ENCODE peak calls at places on chromosomes 6 and 20, in four cellular contexts. S is AG04450, F is aorta, Q is tibial artery. K is an unnamed sample.

GRCh38 chr6:19454999-19455392 is 382.2 kb upstream of the ID4 start:
- DNase-seq in S (no peak), F (no peak), Q (no peak), K (no peak)

GRCh38 chr6:34680802-34681515 is 15.6 kb downstream of the ILRUN start:
- DNase-seq in S (no peak), F (no peak), Q (no peak), K (no peak)

GRCh38 chr20:17752452-17752851 is 52.7 kb downstream of the BANF2 start:
- DNase-seq in S (no peak), F (no peak), Q (no peak), K (no peak)

GRCh38 chr6:151675746-151676459 is 131.6 kb upstream of the ESR1 start:
- DNase-seq in S (no peak), F (no peak), Q (no peak), K (no peak)

GRCh38 chr6:163254341-163254835 is 160.1 kb upstream of the QKI start:
- DNase-seq in S (no peak), F (no peak), Q (no peak), K (no peak)

GRCh38 chr20:58634818-58635665 is 16.0 kb upstream of the STX16 start:
- DNase-seq in S (no peak), F (peak), Q (no peak), K (no peak)

GRCh38 chr6:57040011-57040410 is 6.5 kb upstream of the KIAA1586 start:
- DNase-seq in S (no peak), F (no peak), Q (no peak), K (no peak)

GRCh38 chr6:39059496-39060310 is 11.1 kb downstream of the GLP1R start:
- DNase-seq in S (no peak), F (no peak), Q (no peak), K (no peak)

GRCh38 chr20:6501061-6501460 is 266.4 kb upstream of the BMP2 start:
- DNase-seq in S (peak), F (no peak), Q (no peak), K (peak)

GRCh38 chr20:63000958-63001357 is 5.8 kb downstream of the BHLHE23 start:
- DNase-seq in S (no peak), F (no peak), Q (no peak), K (no peak)

GRCh38 chr6:111871725-111872520 is 1.3 kb downstream of the FYN start:
- DNase-seq in S (no peak), F (no peak), Q (peak), K (no peak)

GRCh38 chr6:158781692-158782373 is 37.3 kb downstream of the EZR start:
- DNase-seq in S (no peak), F (no peak), Q (peak), K (no peak)

GRCh38 chr6:3389390-3390167 is 67.3 kb downstream of the SLC22A23 start:
- DNase-seq in S (no peak), F (peak), Q (peak), K (no peak)

GRCh38 chr6:42086046-42086664 is 35.8 kb downstream of the TAF8 start:
- DNase-seq in S (no peak), F (no peak), Q (no peak), K (no peak)

GRCh38 chr6:92779758-92780157 is 639.6 kb downstream of the EPHA7 start:
- DNase-seq in S (peak), F (no peak), Q (peak), K (no peak)

GRCh38 chr6:16486661-16487060 is 248.3 kb downstream of the GMPR start:
- DNase-seq in S (no peak), F (no peak), Q (no peak), K (no peak)

GRCh38 chr20:17875106-17875980 is 93.3 kb downstream of the SNX5 start:
- DNase-seq in S (peak), F (peak), Q (peak), K (peak)

GRCh38 chr6:74879970-74880369 is 325.9 kb downstream of the COL12A1 start:
- DNase-seq in S (no peak), F (no peak), Q (no peak), K (no peak)

GRCh38 chr20:16939051-16939450 is 190.9 kb downstream of the OTOR start:
- DNase-seq in S (no peak), F (no peak), Q (no peak), K (no peak)

GRCh38 chr6:125831660-125832059 is 40.9 kb downstream of the NCOA7 start:
- DNase-seq in S (no peak), F (no peak), Q (no peak), K (no peak)

GRCh38 chr6:165913676-165914570 is 250.9 kb upstream of the PDE10A start:
- DNase-seq in S (no peak), F (no peak), Q (no peak), K (no peak)

GRCh38 chr6:104951677-104952076 is 5.2 kb upstream of the LIN28B start:
- DNase-seq in S (no peak), F (no peak), Q (no peak), K (no peak)

GRCh38 chr6:152034631-152035030 is 227.1 kb downstream of the ESR1 start:
- DNase-seq in S (no peak), F (no peak), Q (no peak), K (no peak)

GRCh38 chr20:32155017-32155965 is 45.8 kb downstream of the TM9SF4 start:
- DNase-seq in S (peak), F (peak), Q (peak), K (peak)

GRCh38 chr20:63686492-63687321 is 9.7 kb upstream of the TNFRSF6B start:
- DNase-seq in S (peak), F (peak), Q (peak), K (no peak)

GRCh38 chr6:144347933-144348332 is 62.8 kb downstream of the UTRN start:
- DNase-seq in S (no peak), F (no peak), Q (no peak), K (no peak)
- H3K27ac ChIP-seq in S (no peak), F (no peak), Q (no peak), K (no peak)

DNA sequence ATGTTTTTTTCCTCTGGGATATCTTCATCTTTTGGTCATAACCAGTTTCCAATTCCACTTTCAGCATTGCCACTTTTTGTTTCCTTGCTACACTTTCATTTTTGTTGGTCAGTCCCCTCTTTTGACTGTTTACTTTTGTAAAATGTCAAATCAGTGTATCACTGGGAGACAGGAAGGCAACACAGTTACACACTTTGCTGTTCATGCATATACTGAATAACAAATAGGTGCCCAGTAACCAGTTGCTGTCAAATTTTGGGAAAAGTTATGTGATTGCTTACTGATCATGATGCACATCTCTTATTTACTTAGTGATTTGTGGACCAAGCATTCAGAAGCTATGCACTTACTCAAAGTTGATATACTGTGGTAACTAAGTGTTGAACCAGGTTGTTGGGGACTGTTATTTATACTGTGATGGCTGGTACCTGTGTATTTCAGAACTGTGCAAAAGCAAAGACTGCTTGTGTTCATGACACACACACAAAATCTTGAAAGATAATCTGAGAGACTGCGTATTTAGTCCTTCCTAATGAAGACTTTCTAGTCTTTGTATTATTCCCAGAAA is 41.0 kb downstream of the ZNF292 start:
- DNase-seq in S (no peak), F (no peak), Q (no peak), K (no peak)
- H3K27ac ChIP-seq in S (no peak), F (no peak), Q (no peak), K (no peak)

DNA sequence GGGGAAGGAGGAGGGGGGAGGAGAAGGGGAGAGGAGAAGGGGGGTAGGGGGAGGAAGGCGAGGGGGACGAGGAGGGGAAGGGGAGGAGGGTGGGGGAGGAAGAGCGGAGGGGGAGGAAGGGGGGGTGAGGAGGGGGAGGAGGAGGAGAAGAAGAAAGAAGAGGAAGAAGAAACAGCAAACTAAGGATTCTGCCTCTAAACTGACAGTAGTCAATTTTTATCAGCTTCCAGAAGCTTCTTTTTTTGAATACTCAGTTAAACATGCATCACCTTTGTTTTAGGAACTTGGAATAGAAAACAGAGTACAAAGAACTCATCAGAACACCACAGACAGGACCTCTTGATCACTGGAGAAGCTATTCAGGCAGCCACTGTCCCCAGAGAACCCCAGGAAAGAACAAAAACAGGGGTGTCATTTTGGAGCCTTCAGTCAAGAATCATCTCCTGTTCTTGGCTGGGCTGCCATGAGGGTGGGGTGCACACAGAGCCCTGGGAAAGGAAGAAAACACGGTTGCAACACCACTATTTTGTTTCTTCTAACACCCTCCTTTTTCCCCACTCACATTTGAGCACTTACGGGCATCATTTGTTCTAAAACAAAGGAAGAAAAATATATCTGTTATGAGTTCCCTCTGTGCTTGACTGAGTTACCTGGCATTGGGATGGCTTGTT is 67.4 kb downstream of the TMEM170B start:
- DNase-seq in S (no peak), F (no peak), Q (peak), K (peak)
- H3K27ac ChIP-seq in S (no peak), F (no peak), Q (no peak), K (peak)

DNA sequence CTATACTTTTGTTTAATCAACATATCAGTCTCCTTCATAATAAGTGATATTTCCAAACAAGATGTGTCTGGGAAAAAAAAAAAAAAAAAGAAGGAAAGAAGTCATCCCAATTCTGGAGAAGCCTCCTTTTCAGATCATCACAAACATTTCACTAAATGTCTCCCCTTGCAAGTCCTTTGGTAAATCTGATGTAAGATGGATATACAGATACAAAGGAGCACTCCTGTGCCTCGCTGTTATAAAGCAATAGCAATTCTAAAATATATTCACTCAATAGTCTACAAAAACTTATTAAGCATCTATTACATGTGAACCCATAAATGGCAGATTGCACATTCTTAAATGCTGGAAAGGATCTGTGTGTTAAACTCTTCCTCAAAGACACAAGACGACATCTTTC is 17.4 kb downstream of the STAU1 start:
- DNase-seq in S (no peak), F (no peak), Q (no peak), K (no peak)
- H3K27ac ChIP-seq in S (no peak), F (no peak), Q (no peak), K (no peak)

GRCh38 chr6:834190-834589 is 141.3 kb upstream of the EXOC2 start:
- DNase-seq in S (no peak), F (no peak), Q (no peak), K (no peak)

GRCh38 chr6:834879-835278 is 141.9 kb upstream of the EXOC2 start:
- DNase-seq in S (no peak), F (no peak), Q (no peak), K (no peak)

GRCh38 chr6:836276-836853 is 143.4 kb upstream of the EXOC2 start:
- DNase-seq in S (no peak), F (no peak), Q (no peak), K (no peak)

GRCh38 chr6:837380-837779 is 144.4 kb upstream of the EXOC2 start:
- DNase-seq in S (no peak), F (no peak), Q (no peak), K (no peak)

DNA sequence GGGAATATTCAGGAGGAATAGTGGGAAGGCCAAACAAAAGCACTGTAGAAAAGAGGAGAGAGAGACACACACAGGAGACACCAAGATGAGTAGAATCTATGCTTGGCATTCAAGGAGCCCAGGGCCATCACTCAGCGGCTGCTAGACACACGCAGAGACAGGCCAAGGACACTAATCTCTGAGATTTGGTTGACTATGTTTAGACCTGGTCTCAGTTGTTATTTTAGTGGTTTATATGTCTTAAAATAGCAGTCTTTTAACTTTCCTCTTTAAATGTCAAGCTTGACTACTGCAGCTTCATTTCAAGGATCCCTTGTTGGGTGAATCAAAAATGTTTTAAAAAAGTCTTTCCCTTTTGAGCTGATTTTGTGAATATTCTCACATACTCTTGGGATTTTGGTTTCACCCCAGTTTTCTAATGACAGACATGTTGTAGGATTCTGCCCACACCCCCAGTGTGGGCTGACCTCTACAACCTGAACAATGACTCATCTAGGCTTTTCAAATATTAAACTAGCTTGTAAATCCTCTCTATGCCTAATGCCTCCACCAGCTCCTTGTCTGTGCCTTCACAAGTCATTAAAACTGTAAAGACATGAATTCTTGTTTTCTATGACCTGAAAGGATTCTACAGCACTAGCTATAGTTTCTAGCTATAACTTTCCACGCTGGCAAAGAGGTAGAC is 142.7 kb upstream of the EXOC2 start:
- DNase-seq in S (no peak), F (no peak), Q (no peak), K (peak)
- H3K27ac ChIP-seq in S (no peak), F (no peak), Q (no peak), K (peak)

GRCh38 chr6:28152531-28152930 is 10.8 kb downstream of the ZKSCAN8 start:
- DNase-seq in S (no peak), F (no peak), Q (no peak), K (no peak)
- H3K27ac ChIP-seq in S (no peak), F (no peak), Q (no peak), K (no peak)

DNA sequence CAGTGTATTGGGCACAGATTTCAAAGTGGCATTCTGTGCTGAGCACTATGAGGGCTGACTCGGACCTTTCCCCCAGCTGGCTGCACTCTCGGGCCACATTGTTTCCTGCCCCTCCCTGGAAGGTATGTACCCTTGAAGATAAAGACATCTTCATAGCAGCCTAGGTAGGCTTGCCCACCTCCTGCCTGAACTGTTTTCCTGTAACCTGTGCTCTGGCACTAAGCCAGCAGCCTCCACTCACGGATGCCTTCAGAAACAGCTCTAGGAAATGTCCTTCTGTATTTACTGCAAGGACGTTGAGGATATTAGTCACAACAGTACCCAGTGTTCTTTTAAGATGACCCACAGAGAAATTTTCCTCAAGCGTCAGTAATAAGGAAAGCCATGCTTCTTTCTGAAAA is 43.7 kb downstream of the TTI1 start:
- DNase-seq in S (no peak), F (no peak), Q (no peak), K (no peak)
- H3K27ac ChIP-seq in S (no peak), F (no peak), Q (no peak), K (no peak)

GRCh38 chr6:37056112-37056403 is 50.6 kb downstream of the FGD2 start:
- DNase-seq in S (no peak), F (peak), Q (no peak), K (peak)

GRCh38 chr6:37058084-37058586 is 52.7 kb downstream of the FGD2 start:
- DNase-seq in S (no peak), F (no peak), Q (no peak), K (peak)

GRCh38 chr6:37057128-37057471 is 51.6 kb downstream of the FGD2 start:
- DNase-seq in S (no peak), F (no peak), Q (no peak), K (no peak)

GRCh38 chr6:37057678-37058077 is 52.2 kb downstream of the FGD2 start:
- DNase-seq in S (no peak), F (no peak), Q (no peak), K (no peak)

DNA sequence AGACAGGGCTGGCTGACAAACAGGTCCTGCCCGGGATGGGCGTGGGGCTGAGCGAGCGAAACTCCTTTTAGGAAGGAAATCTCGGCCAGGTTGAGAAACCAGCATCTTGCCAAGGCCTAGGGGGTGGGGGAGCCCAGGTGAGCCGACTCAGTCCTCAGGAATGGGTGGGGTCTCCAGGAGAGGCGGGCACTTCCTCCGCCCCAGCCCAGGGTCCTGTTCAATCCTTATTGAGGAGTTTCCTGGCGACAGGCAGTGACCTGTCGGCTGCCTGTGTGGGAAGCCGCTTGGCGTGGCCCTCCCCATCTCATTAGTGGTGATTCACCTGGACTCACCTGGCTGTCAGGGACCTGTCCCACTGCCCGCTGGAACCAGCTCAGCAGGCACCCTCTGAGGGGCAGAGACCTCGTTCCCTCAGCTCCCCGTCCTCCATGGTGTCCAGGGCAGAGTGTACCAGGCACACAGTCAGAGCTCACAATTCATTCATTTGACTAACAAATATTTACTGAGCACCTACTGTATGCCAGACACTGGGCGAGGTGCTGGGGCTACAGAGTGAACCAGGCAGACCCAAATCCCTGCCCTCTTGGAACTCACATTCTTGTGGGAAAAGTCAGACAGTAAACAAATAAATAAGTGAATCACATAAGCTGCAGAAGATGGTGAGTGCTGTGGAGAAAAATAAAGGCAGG is 51.1 kb downstream of the FGD2 start:
- DNase-seq in S (no peak), F (peak), Q (no peak), K (peak)
- H3K27ac ChIP-seq in S (no peak), F (no peak), Q (no peak), K (peak)

DNA sequence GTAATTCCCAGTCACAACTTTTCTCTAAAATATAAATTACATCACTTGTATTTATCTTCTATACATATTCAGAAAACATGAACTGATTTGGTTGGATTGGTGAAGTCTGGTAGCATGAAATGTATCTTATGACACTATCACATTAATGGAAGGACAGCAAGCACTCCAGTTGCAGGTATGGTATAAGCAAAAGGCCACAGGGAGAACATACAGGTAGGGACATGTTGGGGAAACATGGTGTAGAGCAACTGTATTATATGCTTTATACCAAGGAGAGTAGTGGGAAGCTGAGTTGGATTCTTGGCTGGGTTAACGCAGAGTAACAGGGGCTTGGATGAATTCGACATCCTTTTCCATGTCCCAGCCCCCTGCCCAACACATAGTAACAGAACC is 1.4 kb upstream of the VARS1 start:
- DNase-seq in S (no peak), F (no peak), Q (no peak), K (no peak)
- H3K27ac ChIP-seq in S (no peak), F (no peak), Q (no peak), K (no peak)

K was measured in SJSA1.